ENCODE peak calls at places on chromosomes 11 and 22, in four cellular contexts. A, Y, U and R are unnamed samples.

GRCh38 chr11:64597671-64598101 is 6.7 kb downstream of the SLC22A12 start:
- DNase-seq in A (no peak), Y (no peak), U (no peak), R (no peak)

GRCh38 chr11:82794490-82794889 is 60.8 kb upstream of the FAM181B start:
- DNase-seq in A (no peak), Y (no peak), U (no peak), R (no peak)

GRCh38 chr22:27252282-27253049 is 549.1 kb downstream of the MN1 start:
- DNase-seq in A (no peak), Y (no peak), U (no peak), R (no peak)

GRCh38 chr11:30603357-30603756 is 17.2 kb upstream of the MPPED2 start:
- DNase-seq in A (no peak), Y (no peak), U (no peak), R (no peak)

GRCh38 chr22:22520020-22520656 is at the start of gene ZNF280A:
- DNase-seq in A (no peak), Y (no peak), U (peak), R (no peak)

GRCh38 chr11:2789331-2789730 is 89.5 kb upstream of the KCNQ1OT1 start:
- DNase-seq in A (peak), Y (no peak), U (no peak), R (no peak)

GRCh38 chr11:13963949-13964770 is 1.6 kb downstream of the SPON1 start:
- DNase-seq in A (peak), Y (peak), U (no peak), R (no peak)

GRCh38 chr22:48744283-48744641 is 1083.4 kb downstream of the BRD1 start:
- DNase-seq in A (no peak), Y (no peak), U (no peak), R (no peak)

GRCh38 chr11:12390687-12391110 is 13.3 kb downstream of the PARVA start:
- DNase-seq in A (no peak), Y (no peak), U (no peak), R (no peak)

GRCh38 chr22:30889268-30889995 is 79.1 kb downstream of the MORC2 start:
- DNase-seq in A (no peak), Y (peak), U (no peak), R (no peak)

GRCh38 chr22:19896665-19897355 is 42.1 kb upstream of the GNB1L start:
- DNase-seq in A (no peak), Y (peak), U (no peak), R (no peak)

GRCh38 chr11:1936781-1937615 is 10.1 kb upstream of the MRPL23 start:
- DNase-seq in A (peak), Y (peak), U (no peak), R (no peak)

GRCh38 chr22:17775781-17776470 is 1.7 kb upstream of the BID start:
- DNase-seq in A (no peak), Y (no peak), U (no peak), R (no peak)
- TF ChIP-seq NRF1 in A (no peak), Y (no peak), U (no peak), R (no peak)

DNA sequence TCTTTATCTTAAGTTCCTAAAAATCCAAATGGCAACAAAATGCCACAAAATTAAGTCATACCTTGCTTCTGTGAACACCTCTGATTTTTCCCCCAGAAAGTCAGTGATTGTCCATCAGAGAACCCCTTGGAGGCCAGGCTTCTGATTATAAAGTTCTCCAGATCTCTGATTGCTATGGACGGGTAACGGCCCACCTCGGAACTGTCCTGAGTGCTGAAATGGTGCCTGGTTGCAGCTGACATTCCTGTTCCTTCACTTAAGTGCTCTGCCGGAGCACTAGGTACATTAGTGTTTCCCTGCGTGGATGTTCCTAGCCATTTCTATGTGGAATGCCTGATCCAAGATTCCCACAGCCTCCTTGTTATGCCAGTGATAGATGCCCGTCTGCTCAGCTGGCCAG is 85.0 kb downstream of the CHST1 start:
- DNase-seq in A (peak), Y (no peak), U (peak), R (no peak)
- TF ChIP-seq NRF1 in A (no peak), Y (no peak), U (no peak), R (no peak)

DNA sequence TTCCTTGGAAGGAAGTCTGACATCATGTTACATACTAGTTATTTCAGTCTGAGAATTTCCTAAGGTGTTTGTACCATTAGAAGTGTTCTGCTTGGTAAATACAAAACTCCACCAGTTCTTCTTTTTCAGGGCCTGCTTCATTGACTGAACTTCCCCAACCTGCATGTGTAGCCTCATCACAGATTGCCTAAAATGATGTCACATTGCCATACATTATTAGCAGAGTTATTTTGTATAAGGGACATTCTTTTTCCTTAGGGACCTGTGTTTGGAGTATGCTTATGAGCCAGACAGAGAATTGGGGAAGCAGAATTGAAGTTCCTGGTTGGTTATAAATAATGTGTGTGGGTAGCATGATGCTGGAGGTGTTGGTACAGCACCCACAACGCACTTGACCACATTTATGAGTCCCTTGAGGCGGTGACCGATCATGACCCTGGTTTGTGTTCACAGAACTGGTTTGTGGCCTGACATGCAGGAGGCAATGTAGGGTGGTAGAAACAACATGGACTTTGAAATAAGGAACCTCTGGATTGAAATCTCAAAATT is 16.4 kb upstream of the MMP7 start:
- DNase-seq in A (no peak), Y (no peak), U (no peak), R (peak)
- TF ChIP-seq NRF1 in A (no peak), Y (no peak), U (no peak), R (no peak)

GRCh38 chr22:49951001-49951677 is 9.4 kb upstream of the PIM3 start:
- DNase-seq in A (no peak), Y (no peak), U (no peak), R (no peak)
- TF ChIP-seq NRF1 in A (no peak), Y (no peak), U (no peak), R (no peak)

DNA sequence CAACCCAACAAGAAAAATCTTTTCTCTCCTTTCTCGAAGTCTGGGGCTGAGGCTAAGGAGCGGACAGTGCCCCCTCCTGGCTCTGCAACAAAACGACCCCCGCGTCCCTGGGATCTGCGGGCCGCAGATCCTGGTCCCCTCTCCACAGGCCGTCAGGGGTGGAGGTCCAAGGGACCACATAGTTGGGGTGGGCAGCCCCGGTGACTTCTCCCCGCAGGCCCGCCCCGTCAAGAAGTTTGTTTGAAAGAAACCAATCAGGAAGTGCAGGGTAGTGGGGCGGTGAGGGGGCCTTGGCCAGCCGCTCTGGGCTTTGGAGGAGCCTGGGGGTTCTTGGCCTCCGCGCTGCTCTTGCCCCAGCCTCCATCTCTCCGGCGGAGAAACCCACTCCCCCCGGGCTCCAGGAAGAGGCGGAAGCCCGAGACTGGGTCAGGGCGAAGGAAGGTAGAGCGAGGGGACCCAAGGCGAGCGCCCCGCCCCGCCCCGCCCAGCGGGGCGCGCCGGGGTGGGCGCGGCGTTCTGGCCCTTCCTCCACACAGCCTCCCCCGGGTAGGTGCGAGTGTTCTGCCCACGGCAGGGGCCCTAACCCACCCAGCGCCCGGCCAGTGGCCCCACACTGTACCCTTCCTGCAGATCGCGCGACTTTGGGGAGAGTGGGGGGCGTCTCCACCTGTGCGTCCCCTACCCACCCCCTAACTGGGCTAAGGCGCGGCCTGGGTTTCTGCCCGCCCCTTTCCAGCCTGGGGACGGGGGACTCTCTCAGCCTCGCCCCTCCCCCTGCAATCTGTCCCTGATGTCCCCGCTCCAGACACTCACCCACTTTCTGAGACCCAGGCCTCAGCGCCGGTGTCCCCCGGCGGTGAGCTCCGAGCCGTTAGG is 1.3 kb downstream of the TP53I11 start:
- DNase-seq in A (peak), Y (peak), U (peak), R (no peak)
- TF ChIP-seq NRF1 in A (no peak), Y (no peak), U (no peak), R (no peak)

GRCh38 chr11:79208126-79208525 is 232.7 kb downstream of the TENM4 start:
- DNase-seq in A (no peak), Y (no peak), U (no peak), R (peak)
- TF ChIP-seq NRF1 in A (no peak), Y (no peak), U (no peak), R (no peak)